ENCODE peak calls at places on chromosomes 16 and 17, in five cellular contexts. E, Y, B, N and F are unnamed samples.

GRCh38 chr16:27428035-27428785 is 26.2 kb downstream of the IL21R start:
- DNase-seq in E (no peak), Y (no peak), B (no peak), N (no peak), F (no peak)

GRCh38 chr17:67294451-67295199 is 49.6 kb upstream of the HELZ start:
- DNase-seq in E (no peak), Y (no peak), B (no peak), N (no peak), F (no peak)

GRCh38 chr17:35932576-35932975 is 2.0 kb upstream of the RDM1 start:
- DNase-seq in E (no peak), Y (no peak), B (no peak), N (no peak), F (no peak)

GRCh38 chr16:72092832-72093447 is 480 bp downstream of the TXNL4B start:
- DNase-seq in E (no peak), Y (no peak), B (no peak), N (no peak), F (no peak)

GRCh38 chr16:24731722-24732419 is 2.4 kb downstream of the TNRC6A start:
- DNase-seq in E (no peak), Y (no peak), B (no peak), N (no peak), F (no peak)

GRCh38 chr17:38569701-38570512 is 35.8 kb downstream of the SRCIN1 start:
- DNase-seq in E (no peak), Y (no peak), B (no peak), N (no peak), F (no peak)

GRCh38 chr17:58375216-58375615 is 23.2 kb upstream of the SUPT4H1 start:
- DNase-seq in E (no peak), Y (no peak), B (no peak), N (no peak), F (no peak)

GRCh38 chr17:46822388-46822921 is 4.0 kb upstream of the WNT3 start:
- DNase-seq in E (no peak), Y (peak), B (no peak), N (peak), F (no peak)

GRCh38 chr17:12028611-12029010 is 7.9 kb downstream of the MAP2K4 start:
- DNase-seq in E (no peak), Y (no peak), B (no peak), N (no peak), F (no peak)

GRCh38 chr17:1272701-1273100 is 2.5 kb downstream of the BHLHA9 start:
- DNase-seq in E (no peak), Y (no peak), B (no peak), N (no peak), F (no peak)

GRCh38 chr16:82011199-82011641 is at the start of gene SDR42E1:
- DNase-seq in E (no peak), Y (peak), B (peak), N (peak), F (no peak)

GRCh38 chr17:45942284-45942683 is 47.9 kb downstream of the MAPT start:
- DNase-seq in E (no peak), Y (peak), B (no peak), N (no peak), F (peak)

GRCh38 chr17:77426676-77427386 is 286.1 kb downstream of the SEC14L1 start:
- DNase-seq in E (no peak), Y (no peak), B (no peak), N (no peak), F (no peak)

GRCh38 chr16:68396481-68396880 is 51.8 kb downstream of the SMPD3 start:
- DNase-seq in E (no peak), Y (no peak), B (peak), N (no peak), F (no peak)

GRCh38 chr16:275041-275621 is 613 bp downstream of the RGS11 start:
- DNase-seq in E (no peak), Y (no peak), B (no peak), N (no peak), F (no peak)

GRCh38 chr16:11215935-11216556 is 40.0 kb downstream of the SOCS1 start:
- DNase-seq in E (no peak), Y (no peak), B (no peak), N (no peak), F (no peak)

GRCh38 chr17:1998426-1998784 is 26.7 kb downstream of the RTN4RL1 start:
- DNase-seq in E (no peak), Y (no peak), B (no peak), N (no peak), F (no peak)

GRCh38 chr16:30946671-30947532 is 2.0 kb upstream of the ORAI3 start:
- DNase-seq in E (no peak), Y (no peak), B (no peak), N (no peak), F (no peak)